ENCODE peak calls at places on chromosomes 6 and 20, in five cellular contexts. J, P, B, T and X are unnamed samples.

GRCh38 chr6:34071884-34072379 is 74.0 kb downstream of the GRM4 start:
- DNase-seq in B (no peak), J (no peak), P (no peak), T (no peak), X (no peak)

GRCh38 chr20:24937579-24937978 is 11.5 kb upstream of the CST7 start:
- DNase-seq in T (no peak), P (no peak), J (no peak), B (no peak), X (no peak)

GRCh38 chr20:63929071-63929470 is 27.1 kb downstream of the UCKL1 start:
- DNase-seq in T (no peak), P (no peak), J (no peak), B (no peak), X (no peak)

GRCh38 chr6:69867075-69867911 is 937 bp downstream of the COL19A1 start:
- DNase-seq in P (peak; percentile 33), T (peak; percentile 24), J (no peak), B (peak; percentile 76), X (peak; percentile 64)

GRCh38 chr6:30555428-30556005 is 772 bp downstream of the GNL1 start:
- DNase-seq in B (peak; percentile 57), J (no peak), P (no peak), T (no peak), X (peak; percentile 50)

GRCh38 chr6:118669561-118669960 is 18.2 kb upstream of the CEP85L start:
- DNase-seq in J (no peak), B (no peak), P (no peak), T (no peak), X (no peak)

GRCh38 chr6:18845891-18846290 is 458.7 kb downstream of the RNF144B start:
- DNase-seq in J (no peak), B (peak; percentile 41), T (no peak), P (no peak), X (no peak)

GRCh38 chr20:46797201-46797600 is 87.8 kb downstream of the SLC2A10 start:
- DNase-seq in B (no peak), J (no peak), P (no peak), T (no peak), X (no peak)

GRCh38 chr6:30154709-30155521 is 6.1 kb downstream of the TRIM10 start:
- DNase-seq in J (no peak), T (peak; percentile 66), B (no peak), P (no peak), X (no peak)

GRCh38 chr20:20407891-20408805 is 40.2 kb downstream of the INSM1 start:
- DNase-seq in J (no peak), P (no peak), B (peak; percentile 70), T (no peak), X (no peak)

GRCh38 chr6:4799912-4800311 is 23.7 kb downstream of the CDYL start:
- DNase-seq in T (no peak), P (no peak), B (no peak), J (no peak), X (no peak)

GRCh38 chr6:32843321-32843978 is 397 bp downstream of the PSMB8 start:
- DNase-seq in B (peak; percentile 56), J (peak; percentile 16), T (peak; percentile 37), P (no peak), X (no peak)

GRCh38 chr6:170459451-170459850 is 93.7 kb downstream of the PSMB1 start:
- DNase-seq in J (no peak), T (peak; percentile 38), B (no peak), P (no peak), X (peak; percentile 75)

GRCh38 chr20:6053776-6054688 is at the start of gene LRRN4:
- DNase-seq in B (peak; percentile 76), P (no peak), T (no peak), J (no peak), X (no peak)

GRCh38 chr6:27156874-27157460 is 90.5 kb upstream of the PRSS16 start:
- DNase-seq in T (no peak), P (no peak), J (no peak), B (no peak), X (no peak)

GRCh38 chr6:149012040-149012545 is 265.3 kb downstream of the UST start:
- DNase-seq in B (no peak), T (no peak), P (no peak), J (no peak), X (no peak)

GRCh38 chr6:113595921-113596376 is 261.2 kb upstream of the MARCKS start:
- DNase-seq in P (no peak), B (no peak), J (no peak), T (peak; percentile 39), X (no peak)